ENCODE peak calls at places on chromosomes 4 and X, in five cellular contexts. W is EH; V is CD4-positive, alpha-beta T cell; N is cardiac muscle cell; S is D341Med. E is an unnamed sample.

GRCh38 chr4:142434519-142435224 is 411.4 kb downstream of the INPP4B start:
- DNase-seq in W (no peak), V (no peak), N (no peak), S (no peak), E (no peak)

GRCh38 chr4:175514174-175514573 is 297.9 kb downstream of the GPM6A start:
- DNase-seq in W (no peak), V (no peak), N (no peak), S (no peak), E (no peak)

GRCh38 chr4:168711197-168712120 is 214.6 kb downstream of the PALLD start:
- DNase-seq in W (peak), V (no peak), N (no peak), S (no peak), E (no peak)

GRCh38 chr4:168558587-168558986 is 61.7 kb downstream of the PALLD start:
- DNase-seq in W (peak), V (no peak), N (no peak), S (no peak), E (no peak)

GRCh38 chr4:176565044-176565443 is 227.7 kb downstream of the VEGFC start:
- DNase-seq in W (peak), V (no peak), N (no peak), S (no peak), E (no peak)

GRCh38 chrX:150664290-150664689 is 28.9 kb upstream of the MTMR1 start:
- DNase-seq in W (peak), V (no peak), N (peak), S (no peak), E (no peak)

GRCh38 chrX:22950278-22951266 is 49.2 kb upstream of the DDX53 start:
- DNase-seq in W (peak), V (no peak), N (no peak), S (no peak), E (peak)

GRCh38 chrX:64191281-64192010 is 14.1 kb downstream of the AMER1 start:
- DNase-seq in W (no peak), V (no peak), N (no peak), S (no peak), E (no peak)

GRCh38 chr4:118834960-118835895 is 698 bp downstream of the SEC24D start:
- DNase-seq in W (peak), V (peak), N (peak), S (no peak), E (peak)

GRCh38 chr4:99490286-99490685 is 20.5 kb upstream of the C4orf17 start:
- DNase-seq in W (no peak), V (no peak), N (no peak), S (no peak), E (no peak)

GRCh38 chr4:138861130-138861529 is 154.5 kb upstream of the NOCT start:
- DNase-seq in W (peak), V (no peak), N (no peak), S (no peak), E (peak)

GRCh38 chrX:19670321-19670750 is 155.0 kb upstream of the MAP3K15 start:
- DNase-seq in W (no peak), V (no peak), N (no peak), S (no peak), E (peak)

GRCh38 chr4:122798101-122798500 is 28.5 kb upstream of the FGF2 start:
- DNase-seq in W (peak), V (no peak), N (no peak), S (peak), E (peak)

GRCh38 chr4:124415206-124415605 is 297.3 kb downstream of the ANKRD50 start:
- DNase-seq in W (peak), V (no peak), N (no peak), S (no peak), E (no peak)

GRCh38 chr4:164012396-164013027 is 518.0 kb downstream of the TMA16 start:
- DNase-seq in W (no peak), V (peak), N (peak), S (peak), E (peak)

GRCh38 chrX:130125090-130125489 is 14.8 kb upstream of the ELF4 start:
- DNase-seq in W (peak), V (no peak), N (no peak), S (no peak), E (peak)

GRCh38 chr4:109398928-109399327 is 34.7 kb upstream of the SEC24B start:
- DNase-seq in W (no peak), V (no peak), N (no peak), S (no peak), E (no peak)

GRCh38 chr4:36316544-36317082 is 35.2 kb downstream of the DTHD1 start:
- DNase-seq in W (no peak), V (no peak), N (no peak), S (no peak), E (no peak)